ENCODE peak calls at places on chromosomes 16 and 17, in seven cellular contexts. C, E, Q, W, H, L and F are unnamed samples. For H3K36me3, the result is how much of the 10 kb centered on the place peaks cover.

GRCh38 chr16:78816499-78817441 is 717.3 kb downstream of the WWOX start:
- DNase-seq in H (no peak), W (no peak), Q (peak), L (no peak), C (no peak), E (no peak), F (peak)

GRCh38 chr16:53053967-53054669 is 673 bp upstream of the CHD9 start:
- DNase-seq in L (no peak), Q (no peak), E (peak), H (peak), C (peak), W (no peak), F (peak)

GRCh38 chr16:4006441-4006989 is 109.7 kb downstream of the ADCY9 start:
- DNase-seq in C (peak), Q (no peak), W (no peak), H (peak), E (no peak), L (no peak), F (peak)

GRCh38 chr17:8964801-8965393 is 610 bp downstream of the PIK3R5 start:
- DNase-seq in H (peak), C (peak), E (peak), Q (no peak), L (no peak), W (no peak), F (no peak)

GRCh38 chr16:65713409-65713808 is 591.5 kb upstream of the CDH11 start:
- DNase-seq in E (no peak), Q (no peak), W (no peak), H (no peak), C (no peak), L (no peak), F (no peak)

GRCh38 chr16:80938035-80938927 is 68.4 kb downstream of the CMC2 start:
- DNase-seq in W (peak), L (no peak), Q (peak), H (no peak), C (no peak), E (no peak), F (peak)

GRCh38 chr17:76438906-76439305 is 14.0 kb downstream of the UBE2O start:
- DNase-seq in L (no peak), C (no peak), E (no peak), W (no peak), Q (no peak), H (no peak), F (no peak)

GRCh38 chr16:67397812-67398545 is 4.7 kb upstream of the TPPP3 start:
- DNase-seq in W (no peak), H (no peak), L (no peak), Q (no peak), E (no peak), C (peak), F (no peak)

GRCh38 chr17:9907883-9908648 is 3.0 kb upstream of the RCVRN start:
- DNase-seq in C (no peak), L (no peak), H (no peak), Q (no peak), W (no peak), E (no peak), F (no peak)

DNA sequence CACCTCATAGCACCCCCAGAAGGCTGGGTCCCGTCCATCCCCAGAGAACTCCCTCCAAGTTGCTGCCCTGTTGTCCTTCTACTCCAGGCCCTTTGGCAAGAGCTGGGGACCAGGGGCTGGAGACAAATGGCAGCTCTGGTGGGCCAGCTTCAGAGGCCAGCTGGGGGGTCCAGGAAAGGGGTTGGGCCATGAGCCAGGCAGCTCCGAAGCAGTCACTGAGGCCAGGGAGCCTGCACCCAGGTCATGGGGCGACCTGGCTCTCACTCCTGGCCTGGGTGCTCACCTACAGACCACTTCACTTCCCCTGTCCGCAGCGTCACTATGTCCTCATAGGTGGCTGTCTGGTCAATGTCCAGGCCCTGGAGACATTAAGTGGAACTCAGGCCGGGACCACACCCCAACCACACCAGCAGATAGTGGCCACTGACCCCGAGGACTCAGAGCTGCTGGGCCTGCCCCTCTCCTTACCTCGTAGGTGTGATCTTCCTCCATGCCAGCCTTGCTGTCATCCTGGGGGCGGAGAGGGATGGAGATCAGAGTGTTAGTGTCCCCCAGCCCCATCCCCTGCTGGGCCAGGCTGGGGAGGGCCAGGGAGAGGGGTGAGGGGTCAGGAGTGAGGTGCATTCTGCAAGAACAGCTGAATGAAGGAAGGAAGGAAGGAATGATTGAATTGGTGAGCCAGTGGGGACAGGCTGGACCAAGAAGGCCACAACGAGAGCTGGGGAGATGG is 3.0 kb downstream of the CD79B start:
- DNase-seq in W (no peak), Q (no peak), E (no peak), L (no peak), H (no peak), C (no peak), F (no peak)
- H3K36me3 ChIP-seq in W (under half), Q (under half), E (under half), L (under half), H (under half), C (under half), F (under half)

GRCh38 chr17:40445769-40446468 is 2.7 kb downstream of the IGFBP4 start:
- DNase-seq in E (no peak), Q (no peak), L (no peak), C (no peak), H (no peak), W (no peak), F (no peak)

GRCh38 chr17:40448213-40448638 is 5.0 kb downstream of the IGFBP4 start:
- DNase-seq in E (no peak), H (peak), C (no peak), L (no peak), Q (no peak), W (no peak), F (peak)

GRCh38 chr17:40448639-40449261 is 5.5 kb downstream of the IGFBP4 start:
- DNase-seq in C (peak), H (peak), L (no peak), Q (no peak), W (no peak), E (no peak), F (peak)

GRCh38 chr17:40443988-40444899 is 994 bp downstream of the IGFBP4 start:
- DNase-seq in H (peak), Q (no peak), W (no peak), E (no peak), L (peak), C (no peak), F (peak)

DNA sequence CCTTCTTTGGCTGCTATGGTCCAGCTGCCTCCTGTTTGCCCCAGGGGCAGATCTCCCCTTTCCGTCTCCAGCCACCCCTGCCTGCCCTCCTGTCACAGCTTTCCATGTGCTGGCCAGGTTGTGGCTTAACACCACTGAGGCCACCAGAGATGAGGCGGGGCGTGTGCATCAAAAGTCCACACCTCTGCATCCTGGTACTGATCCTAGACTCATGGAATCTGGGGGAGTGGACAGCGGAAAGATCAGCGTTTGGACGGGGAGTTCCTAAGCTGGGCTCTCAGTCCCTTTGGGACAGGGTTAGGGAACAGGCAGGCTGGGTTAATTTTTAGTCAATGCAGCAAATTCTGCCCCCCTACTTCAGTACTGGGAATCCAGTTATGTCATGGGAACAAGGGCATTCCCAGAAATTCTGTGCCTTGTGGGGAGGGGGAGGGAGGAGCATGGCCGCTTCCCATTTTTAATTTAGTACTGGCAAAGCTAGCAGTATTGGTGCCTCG is 3.9 kb downstream of the IGFBP4 start:
- DNase-seq in C (no peak), H (peak), E (no peak), W (no peak), Q (no peak), L (no peak), F (no peak)
- H3K36me3 ChIP-seq in C (under half), H (under half), E (under half), W (under half), Q (under half), L (under half), F (under half)

DNA sequence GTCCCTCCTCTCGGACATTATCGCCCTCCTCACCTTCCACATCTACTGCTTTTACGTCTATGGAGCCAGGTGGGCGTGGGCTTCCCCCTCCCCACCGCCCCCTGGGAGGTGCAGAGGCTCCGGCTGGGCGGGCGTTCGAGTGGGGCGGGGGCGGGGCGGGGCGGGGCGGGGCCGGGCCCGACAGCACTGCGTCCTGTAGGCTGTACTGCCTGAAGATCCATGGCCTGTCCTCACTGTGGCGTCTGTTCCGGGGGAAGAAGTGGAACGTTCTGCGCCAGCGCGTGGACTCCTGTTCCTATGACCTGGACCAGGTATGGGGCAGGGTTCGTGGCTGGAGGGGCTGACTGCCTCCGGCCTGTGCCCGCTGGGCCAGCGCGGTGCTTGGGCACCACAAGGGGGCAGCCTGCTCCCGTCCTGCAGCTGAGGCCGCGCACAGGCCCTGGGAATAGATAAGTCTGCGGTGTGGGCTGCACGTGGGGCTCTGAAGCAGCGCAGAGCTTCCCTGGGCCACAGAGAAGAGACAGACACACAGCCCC is 9.2 kb downstream of the PIGQ start:
- DNase-seq in E (peak), W (no peak), H (peak), Q (peak), C (peak), L (no peak), F (peak)
- H3K36me3 ChIP-seq in E (under half), W (under half), H (under half), Q (under half), C (under half), L (under half), F (under half)

GRCh38 chr16:22424161-22424937 is 49.9 kb upstream of the CDR2 start:
- DNase-seq in C (no peak), Q (no peak), E (no peak), L (no peak), H (no peak), W (no peak), F (peak)

GRCh38 chr16:22427556-22427955 is 53.1 kb upstream of the CDR2 start:
- DNase-seq in L (no peak), W (no peak), H (no peak), C (no peak), Q (no peak), E (no peak), F (no peak)

GRCh38 chr16:22423716-22424115 is 49.3 kb upstream of the CDR2 start:
- DNase-seq in E (no peak), W (no peak), C (no peak), L (no peak), H (no peak), Q (no peak), F (no peak)

GRCh38 chr16:22425036-22425801 is 50.8 kb upstream of the CDR2 start:
- DNase-seq in Q (no peak), C (no peak), L (no peak), H (no peak), W (no peak), E (no peak), F (no peak)

DNA sequence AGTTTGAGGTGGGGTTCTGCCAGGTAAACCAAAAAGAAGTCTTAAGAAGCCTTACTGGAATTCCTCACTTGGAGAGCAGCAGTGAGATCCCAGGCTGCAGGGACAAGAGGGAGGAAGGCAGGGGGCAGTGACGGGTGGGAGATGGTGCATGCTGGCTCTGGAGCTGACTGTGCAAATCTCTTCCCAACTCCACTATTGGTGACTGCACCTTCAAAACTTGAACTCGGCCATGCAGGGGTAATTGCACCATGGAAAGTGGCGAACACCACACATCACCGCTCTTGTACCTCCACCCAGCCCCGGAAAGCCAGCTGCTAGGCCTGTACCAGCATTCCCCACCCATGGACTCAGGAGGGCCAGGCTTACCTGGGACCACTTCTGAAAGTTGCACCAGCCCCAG is 51.4 kb upstream of the CDR2 start:
- DNase-seq in L (no peak), H (no peak), C (no peak), W (no peak), E (no peak), Q (no peak), F (no peak)
- H3K36me3 ChIP-seq in L (under half), H (under half), C (half or more), W (under half), E (under half), Q (under half), F (under half)